ENCODE peak calls at places on chromosome X, in nine cellular contexts. One of them, this sample, is unnamed.

GRCh38 chrX:22922961-22923360 is 76.8 kb upstream of the DDX53 start:
- DNase-seq in ACHN: no peak
- DNase-seq in left cardiac atrium: no peak
- DNase-seq in stimulated activated CD8-positive, alpha-beta memory T cell treated with anti-CD3 and anti-CD28 coated beads, Interleukin-4, amount 100 ng/mL, for 24 hours: no peak
- DNase-seq in Caki2: no peak
- DNase-seq in heart left ventricle: no peak
- DNase-seq in NCI-H2081: no peak
- DNase-seq in T-helper 17 cell: no peak
- DNase-seq in kidney tubule cell: no peak
- DNase-seq in this sample: no peak

GRCh38 chrX:118637997-118638396 is 89.4 kb upstream of the IL13RA1 start:
- DNase-seq in Caki2: no peak
- DNase-seq in left cardiac atrium: no peak
- DNase-seq in stimulated activated CD8-positive, alpha-beta memory T cell treated with anti-CD3 and anti-CD28 coated beads, Interleukin-4, amount 100 ng/mL, for 24 hours: no peak
- DNase-seq in T-helper 17 cell: no peak
- DNase-seq in heart left ventricle: no peak
- DNase-seq in kidney tubule cell: peak
- DNase-seq in NCI-H2081: no peak
- DNase-seq in ACHN: peak
- DNase-seq in this sample: no peak

GRCh38 chrX:57977992-57978391 is 67.7 kb upstream of the ZXDA start:
- DNase-seq in T-helper 17 cell: no peak
- DNase-seq in Caki2: no peak
- DNase-seq in stimulated activated CD8-positive, alpha-beta memory T cell treated with anti-CD3 and anti-CD28 coated beads, Interleukin-4, amount 100 ng/mL, for 24 hours: no peak
- DNase-seq in heart left ventricle: no peak
- DNase-seq in NCI-H2081: no peak
- DNase-seq in left cardiac atrium: no peak
- DNase-seq in ACHN: peak
- DNase-seq in kidney tubule cell: no peak
- DNase-seq in this sample: no peak

GRCh38 chrX:118025193-118025592 is 91.4 kb downstream of the KLHL13 start:
- DNase-seq in left cardiac atrium: no peak
- DNase-seq in T-helper 17 cell: no peak
- DNase-seq in ACHN: no peak
- DNase-seq in kidney tubule cell: no peak
- DNase-seq in heart left ventricle: no peak
- DNase-seq in Caki2: no peak
- DNase-seq in NCI-H2081: no peak
- DNase-seq in stimulated activated CD8-positive, alpha-beta memory T cell treated with anti-CD3 and anti-CD28 coated beads, Interleukin-4, amount 100 ng/mL, for 24 hours: no peak
- DNase-seq in this sample: no peak

GRCh38 chrX:130861462-130861861 is 41.5 kb downstream of the ENOX2 start:
- DNase-seq in ACHN: no peak
- DNase-seq in kidney tubule cell: no peak
- DNase-seq in stimulated activated CD8-positive, alpha-beta memory T cell treated with anti-CD3 and anti-CD28 coated beads, Interleukin-4, amount 100 ng/mL, for 24 hours: no peak
- DNase-seq in T-helper 17 cell: no peak
- DNase-seq in heart left ventricle: no peak
- DNase-seq in Caki2: no peak
- DNase-seq in NCI-H2081: no peak
- DNase-seq in left cardiac atrium: no peak
- DNase-seq in this sample: no peak

GRCh38 chrX:100687128-100687527 is 43.1 kb downstream of the SRPX2 start:
- DNase-seq in Caki2: no peak
- DNase-seq in NCI-H2081: no peak
- DNase-seq in stimulated activated CD8-positive, alpha-beta memory T cell treated with anti-CD3 and anti-CD28 coated beads, Interleukin-4, amount 100 ng/mL, for 24 hours: no peak
- DNase-seq in heart left ventricle: no peak
- DNase-seq in left cardiac atrium: no peak
- DNase-seq in kidney tubule cell: no peak
- DNase-seq in ACHN: no peak
- DNase-seq in T-helper 17 cell: no peak
- DNase-seq in this sample: no peak

GRCh38 chrX:108001218-108001814 is 19.1 kb upstream of the TEX13B start:
- DNase-seq in left cardiac atrium: no peak
- DNase-seq in kidney tubule cell: peak
- DNase-seq in T-helper 17 cell: no peak
- DNase-seq in Caki2: no peak
- DNase-seq in stimulated activated CD8-positive, alpha-beta memory T cell treated with anti-CD3 and anti-CD28 coated beads, Interleukin-4, amount 100 ng/mL, for 24 hours: no peak
- DNase-seq in heart left ventricle: no peak
- DNase-seq in NCI-H2081: peak
- DNase-seq in ACHN: no peak
- DNase-seq in this sample: no peak

GRCh38 chrX:47644557-47645091 is 5.7 kb downstream of the ELK1 start:
- DNase-seq in stimulated activated CD8-positive, alpha-beta memory T cell treated with anti-CD3 and anti-CD28 coated beads, Interleukin-4, amount 100 ng/mL, for 24 hours: no peak
- DNase-seq in Caki2: no peak
- DNase-seq in NCI-H2081: no peak
- DNase-seq in left cardiac atrium: no peak
- DNase-seq in kidney tubule cell: no peak
- DNase-seq in heart left ventricle: no peak
- DNase-seq in T-helper 17 cell: no peak
- DNase-seq in ACHN: no peak
- DNase-seq in this sample: no peak

GRCh38 chrX:39815621-39816020 is 282.1 kb downstream of the BCOR start:
- DNase-seq in NCI-H2081: no peak
- DNase-seq in Caki2: no peak
- DNase-seq in kidney tubule cell: peak
- DNase-seq in T-helper 17 cell: no peak
- DNase-seq in left cardiac atrium: no peak
- DNase-seq in stimulated activated CD8-positive, alpha-beta memory T cell treated with anti-CD3 and anti-CD28 coated beads, Interleukin-4, amount 100 ng/mL, for 24 hours: no peak
- DNase-seq in ACHN: no peak
- DNase-seq in heart left ventricle: no peak
- DNase-seq in this sample: no peak

GRCh38 chrX:21509912-21510311 is 135.7 kb downstream of the CNKSR2 start:
- DNase-seq in T-helper 17 cell: no peak
- DNase-seq in NCI-H2081: no peak
- DNase-seq in stimulated activated CD8-positive, alpha-beta memory T cell treated with anti-CD3 and anti-CD28 coated beads, Interleukin-4, amount 100 ng/mL, for 24 hours: no peak
- DNase-seq in Caki2: no peak
- DNase-seq in ACHN: no peak
- DNase-seq in kidney tubule cell: peak
- DNase-seq in left cardiac atrium: no peak
- DNase-seq in heart left ventricle: no peak
- DNase-seq in this sample: no peak

GRCh38 chrX:19683817-19684216 is 168.5 kb upstream of the MAP3K15 start:
- DNase-seq in ACHN: no peak
- DNase-seq in heart left ventricle: no peak
- DNase-seq in NCI-H2081: no peak
- DNase-seq in kidney tubule cell: no peak
- DNase-seq in left cardiac atrium: no peak
- DNase-seq in T-helper 17 cell: no peak
- DNase-seq in stimulated activated CD8-positive, alpha-beta memory T cell treated with anti-CD3 and anti-CD28 coated beads, Interleukin-4, amount 100 ng/mL, for 24 hours: no peak
- DNase-seq in Caki2: no peak
- DNase-seq in this sample: no peak

GRCh38 chrX:41022579-41022978 is 62.7 kb upstream of the USP9X start:
- DNase-seq in Caki2: peak
- DNase-seq in NCI-H2081: no peak
- DNase-seq in T-helper 17 cell: no peak
- DNase-seq in left cardiac atrium: no peak
- DNase-seq in kidney tubule cell: peak
- DNase-seq in ACHN: no peak
- DNase-seq in heart left ventricle: no peak
- DNase-seq in stimulated activated CD8-positive, alpha-beta memory T cell treated with anti-CD3 and anti-CD28 coated beads, Interleukin-4, amount 100 ng/mL, for 24 hours: no peak
- DNase-seq in this sample: no peak

GRCh38 chrX:70293621-70294020 is 3.7 kb downstream of the KIF4A start:
- DNase-seq in T-helper 17 cell: no peak
- DNase-seq in NCI-H2081: no peak
- DNase-seq in Caki2: no peak
- DNase-seq in stimulated activated CD8-positive, alpha-beta memory T cell treated with anti-CD3 and anti-CD28 coated beads, Interleukin-4, amount 100 ng/mL, for 24 hours: no peak
- DNase-seq in heart left ventricle: no peak
- DNase-seq in kidney tubule cell: no peak
- DNase-seq in ACHN: no peak
- DNase-seq in left cardiac atrium: no peak
- DNase-seq in this sample: no peak

GRCh38 chrX:155957843-155958242 is 39.7 kb upstream of the IL9R start:
- DNase-seq in left cardiac atrium: no peak
- DNase-seq in ACHN: no peak
- DNase-seq in heart left ventricle: no peak
- DNase-seq in Caki2: no peak
- DNase-seq in T-helper 17 cell: no peak
- DNase-seq in stimulated activated CD8-positive, alpha-beta memory T cell treated with anti-CD3 and anti-CD28 coated beads, Interleukin-4, amount 100 ng/mL, for 24 hours: no peak
- DNase-seq in NCI-H2081: no peak
- DNase-seq in kidney tubule cell: no peak
- DNase-seq in this sample: no peak

GRCh38 chrX:23898412-23898959 is 9.3 kb downstream of the APOO start:
- DNase-seq in ACHN: peak
- DNase-seq in NCI-H2081: no peak
- DNase-seq in T-helper 17 cell: no peak
- DNase-seq in stimulated activated CD8-positive, alpha-beta memory T cell treated with anti-CD3 and anti-CD28 coated beads, Interleukin-4, amount 100 ng/mL, for 24 hours: no peak
- DNase-seq in left cardiac atrium: no peak
- DNase-seq in heart left ventricle: no peak
- DNase-seq in kidney tubule cell: peak
- DNase-seq in Caki2: peak
- DNase-seq in this sample: no peak

GRCh38 chrX:19889582-19890342 is 2.4 kb upstream of the SH3KBP1 start:
- DNase-seq in ACHN: peak
- DNase-seq in heart left ventricle: no peak
- DNase-seq in Caki2: peak
- DNase-seq in T-helper 17 cell: peak
- DNase-seq in left cardiac atrium: peak
- DNase-seq in kidney tubule cell: peak
- DNase-seq in stimulated activated CD8-positive, alpha-beta memory T cell treated with anti-CD3 and anti-CD28 coated beads, Interleukin-4, amount 100 ng/mL, for 24 hours: peak
- DNase-seq in NCI-H2081: no peak
- DNase-seq in this sample: no peak

GRCh38 chrX:111868726-111869638 is 7.0 kb upstream of the TRPC5OS start:
- DNase-seq in kidney tubule cell: peak
- DNase-seq in NCI-H2081: no peak
- DNase-seq in left cardiac atrium: no peak
- DNase-seq in T-helper 17 cell: no peak
- DNase-seq in Caki2: peak
- DNase-seq in heart left ventricle: no peak
- DNase-seq in stimulated activated CD8-positive, alpha-beta memory T cell treated with anti-CD3 and anti-CD28 coated beads, Interleukin-4, amount 100 ng/mL, for 24 hours: no peak
- DNase-seq in ACHN: peak
- DNase-seq in this sample: no peak

GRCh38 chrX:120791013-120791643 is 84.5 kb downstream of the CT47B1 start:
- DNase-seq in heart left ventricle: peak
- DNase-seq in ACHN: peak
- DNase-seq in kidney tubule cell: peak
- DNase-seq in left cardiac atrium: peak
- DNase-seq in stimulated activated CD8-positive, alpha-beta memory T cell treated with anti-CD3 and anti-CD28 coated beads, Interleukin-4, amount 100 ng/mL, for 24 hours: no peak
- DNase-seq in Caki2: peak
- DNase-seq in T-helper 17 cell: no peak
- DNase-seq in NCI-H2081: no peak
- DNase-seq in this sample: peak

GRCh38 chrX:40423299-40423698 is 157.5 kb upstream of the ATP6AP2 start:
- DNase-seq in stimulated activated CD8-positive, alpha-beta memory T cell treated with anti-CD3 and anti-CD28 coated beads, Interleukin-4, amount 100 ng/mL, for 24 hours: no peak
- DNase-seq in left cardiac atrium: no peak
- DNase-seq in T-helper 17 cell: no peak
- DNase-seq in kidney tubule cell: no peak
- DNase-seq in heart left ventricle: no peak
- DNase-seq in Caki2: no peak
- DNase-seq in ACHN: no peak
- DNase-seq in NCI-H2081: no peak
- DNase-seq in this sample: no peak

GRCh38 chrX:112662559-112663427 is 16.9 kb downstream of the LHFPL1 start:
- DNase-seq in ACHN: no peak
- DNase-seq in stimulated activated CD8-positive, alpha-beta memory T cell treated with anti-CD3 and anti-CD28 coated beads, Interleukin-4, amount 100 ng/mL, for 24 hours: no peak
- DNase-seq in heart left ventricle: no peak
- DNase-seq in NCI-H2081: no peak
- DNase-seq in left cardiac atrium: no peak
- DNase-seq in kidney tubule cell: no peak
- DNase-seq in T-helper 17 cell: no peak
- DNase-seq in Caki2: no peak
- DNase-seq in this sample: no peak

GRCh38 chrX:17547658-17548057 is 172.7 kb downstream of the NHS start:
- DNase-seq in T-helper 17 cell: no peak
- DNase-seq in stimulated activated CD8-positive, alpha-beta memory T cell treated with anti-CD3 and anti-CD28 coated beads, Interleukin-4, amount 100 ng/mL, for 24 hours: no peak
- DNase-seq in kidney tubule cell: peak
- DNase-seq in NCI-H2081: no peak
- DNase-seq in Caki2: peak
- DNase-seq in heart left ventricle: peak
- DNase-seq in left cardiac atrium: peak
- DNase-seq in ACHN: peak
- DNase-seq in this sample: peak

GRCh38 chrX:129427267-129427666 is 96.0 kb downstream of the SMARCA1 start:
- DNase-seq in ACHN: no peak
- DNase-seq in left cardiac atrium: no peak
- DNase-seq in T-helper 17 cell: no peak
- DNase-seq in stimulated activated CD8-positive, alpha-beta memory T cell treated with anti-CD3 and anti-CD28 coated beads, Interleukin-4, amount 100 ng/mL, for 24 hours: no peak
- DNase-seq in Caki2: no peak
- DNase-seq in NCI-H2081: no peak
- DNase-seq in kidney tubule cell: no peak
- DNase-seq in heart left ventricle: no peak
- DNase-seq in this sample: no peak

GRCh38 chrX:37786666-37787337 is 6.9 kb downstream of the CYBB start:
- DNase-seq in T-helper 17 cell: no peak
- DNase-seq in heart left ventricle: no peak
- DNase-seq in left cardiac atrium: no peak
- DNase-seq in NCI-H2081: no peak
- DNase-seq in kidney tubule cell: no peak
- DNase-seq in Caki2: no peak
- DNase-seq in stimulated activated CD8-positive, alpha-beta memory T cell treated with anti-CD3 and anti-CD28 coated beads, Interleukin-4, amount 100 ng/mL, for 24 hours: no peak
- DNase-seq in ACHN: no peak
- DNase-seq in this sample: no peak

GRCh38 chrX:40109288-40110008 is 11.7 kb upstream of the BCOR start:
- DNase-seq in stimulated activated CD8-positive, alpha-beta memory T cell treated with anti-CD3 and anti-CD28 coated beads, Interleukin-4, amount 100 ng/mL, for 24 hours: no peak
- DNase-seq in Caki2: peak
- DNase-seq in NCI-H2081: peak
- DNase-seq in heart left ventricle: peak
- DNase-seq in kidney tubule cell: peak
- DNase-seq in ACHN: peak
- DNase-seq in T-helper 17 cell: no peak
- DNase-seq in left cardiac atrium: peak
- DNase-seq in this sample: peak

GRCh38 chrX:19886375-19886774 is 1.0 kb downstream of the SH3KBP1 start:
- DNase-seq in stimulated activated CD8-positive, alpha-beta memory T cell treated with anti-CD3 and anti-CD28 coated beads, Interleukin-4, amount 100 ng/mL, for 24 hours: no peak
- DNase-seq in left cardiac atrium: no peak
- DNase-seq in heart left ventricle: no peak
- DNase-seq in ACHN: no peak
- DNase-seq in kidney tubule cell: no peak
- DNase-seq in T-helper 17 cell: no peak
- DNase-seq in Caki2: no peak
- DNase-seq in NCI-H2081: no peak
- DNase-seq in this sample: no peak

GRCh38 chrX:9614016-9614415 is 149.2 kb downstream of the TBL1X start:
- DNase-seq in NCI-H2081: no peak
- DNase-seq in stimulated activated CD8-positive, alpha-beta memory T cell treated with anti-CD3 and anti-CD28 coated beads, Interleukin-4, amount 100 ng/mL, for 24 hours: no peak
- DNase-seq in Caki2: peak
- DNase-seq in left cardiac atrium: no peak
- DNase-seq in kidney tubule cell: peak
- DNase-seq in ACHN: peak
- DNase-seq in heart left ventricle: no peak
- DNase-seq in T-helper 17 cell: no peak
- DNase-seq in this sample: no peak

GRCh38 chrX:129636175-129636681 is 18.5 kb downstream of the APLN start:
- DNase-seq in heart left ventricle: no peak
- DNase-seq in kidney tubule cell: peak
- DNase-seq in left cardiac atrium: no peak
- DNase-seq in T-helper 17 cell: no peak
- DNase-seq in NCI-H2081: no peak
- DNase-seq in stimulated activated CD8-positive, alpha-beta memory T cell treated with anti-CD3 and anti-CD28 coated beads, Interleukin-4, amount 100 ng/mL, for 24 hours: no peak
- DNase-seq in Caki2: no peak
- DNase-seq in ACHN: no peak
- DNase-seq in this sample: no peak

GRCh38 chrX:41716767-41717473 is 7.1 kb upstream of the GPR82 start:
- DNase-seq in left cardiac atrium: no peak
- DNase-seq in ACHN: no peak
- DNase-seq in stimulated activated CD8-positive, alpha-beta memory T cell treated with anti-CD3 and anti-CD28 coated beads, Interleukin-4, amount 100 ng/mL, for 24 hours: no peak
- DNase-seq in Caki2: no peak
- DNase-seq in T-helper 17 cell: no peak
- DNase-seq in kidney tubule cell: no peak
- DNase-seq in NCI-H2081: no peak
- DNase-seq in heart left ventricle: no peak
- DNase-seq in this sample: no peak

GRCh38 chrX:373641-374471 is 12.9 kb downstream of the PPP2R3B start:
- DNase-seq in Caki2: no peak
- DNase-seq in kidney tubule cell: no peak
- DNase-seq in T-helper 17 cell: no peak
- DNase-seq in left cardiac atrium: no peak
- DNase-seq in NCI-H2081: no peak
- DNase-seq in ACHN: peak
- DNase-seq in heart left ventricle: peak
- DNase-seq in stimulated activated CD8-positive, alpha-beta memory T cell treated with anti-CD3 and anti-CD28 coated beads, Interleukin-4, amount 100 ng/mL, for 24 hours: peak
- DNase-seq in this sample: peak

GRCh38 chrX:72018277-72019112 is 107.8 kb downstream of the NHSL2 start:
- DNase-seq in ACHN: peak
- DNase-seq in left cardiac atrium: peak
- DNase-seq in stimulated activated CD8-positive, alpha-beta memory T cell treated with anti-CD3 and anti-CD28 coated beads, Interleukin-4, amount 100 ng/mL, for 24 hours: peak
- DNase-seq in T-helper 17 cell: peak
- DNase-seq in kidney tubule cell: peak
- DNase-seq in Caki2: peak
- DNase-seq in NCI-H2081: peak
- DNase-seq in heart left ventricle: peak
- DNase-seq in this sample: peak

GRCh38 chrX:150007356-150007755 is 69.1 kb upstream of the EOLA2 start:
- DNase-seq in NCI-H2081: no peak
- DNase-seq in Caki2: no peak
- DNase-seq in heart left ventricle: no peak
- DNase-seq in T-helper 17 cell: no peak
- DNase-seq in ACHN: no peak
- DNase-seq in kidney tubule cell: peak
- DNase-seq in left cardiac atrium: no peak
- DNase-seq in stimulated activated CD8-positive, alpha-beta memory T cell treated with anti-CD3 and anti-CD28 coated beads, Interleukin-4, amount 100 ng/mL, for 24 hours: no peak
- DNase-seq in this sample: no peak